ENCODE peak calls at places on chromosomes 2 and 18, in ten cellular contexts. J is ascending aorta; D is adrenal gland; E is HCT116; K is CD8-positive, alpha-beta memory T cell; L is left ventricle myocardium inferior; N is SJSA1; O is brain microvascular endothelial cell; F is thoracic aorta; Y is stomach. B is an unnamed sample.
A peak's percentile ranks its signal among the peaks of the same experiment; 100 is the strongest.

GRCh38 chr2:150697596-150697995 is 210.1 kb upstream of the RND3 start:
- DNase-seq in J (no peak), D (no peak), E (no peak), K (no peak), L (no peak), N (no peak), O (no peak), F (no peak), Y (no peak), B (no peak)

GRCh38 chr2:120347387-120348010 is 1.6 kb downstream of the INHBB start:
- DNase-seq in J (no peak), D (no peak), E (no peak), K (no peak), L (no peak), N (no peak), O (no peak), F (no peak), Y (no peak), B (no peak)

GRCh38 chr2:138244400-138245001 is 257.1 kb upstream of the SPOPL start:
- DNase-seq in J (no peak), D (no peak), E (no peak), K (no peak), L (no peak), N (no peak), O (peak; percentile 27), F (no peak), Y (no peak), B (peak; percentile 7)

GRCh38 chr2:26000561-26001211 is 18.4 kb upstream of the KIF3C start:
- DNase-seq in J (peak; percentile 81), D (peak; percentile 31), E (no peak), K (no peak), L (no peak), N (no peak), O (no peak), F (peak; percentile 37), Y (peak; percentile 54), B (peak; percentile 37)

GRCh38 chr2:2328847-2329246 is 2.2 kb downstream of the MYT1L start:
- DNase-seq in J (no peak), D (no peak), E (no peak), K (no peak), L (no peak), N (no peak), O (peak; percentile 11), F (no peak), Y (no peak), B (peak; percentile 3)

GRCh38 chr2:216146573-216146972 is 37.4 kb downstream of the XRCC5 start:
- DNase-seq in J (no peak), D (no peak), E (no peak), K (no peak), L (no peak), N (no peak), O (no peak), F (no peak), Y (no peak), B (no peak)

GRCh38 chr2:233519787-233520611 is 46.6 kb downstream of the USP40 start:
- DNase-seq in J (no peak), D (no peak), E (no peak), K (no peak), L (no peak), N (no peak), O (no peak), F (no peak), Y (no peak), B (peak; percentile 36)

GRCh38 chr18:8952796-8953760 is 149.4 kb upstream of the NDUFV2 start:
- DNase-seq in J (no peak), D (no peak), E (no peak), K (no peak), L (no peak), N (no peak), O (peak; percentile 71), F (no peak), Y (no peak), B (no peak)

GRCh38 chr2:202542142-202542541 is 92.6 kb upstream of the FAM117B start:
- DNase-seq in J (no peak), D (no peak), E (no peak), K (no peak), L (no peak), N (no peak), O (no peak), F (no peak), Y (no peak), B (no peak)

GRCh38 chr2:58137856-58138255 is 91.2 kb downstream of the VRK2 start:
- DNase-seq in J (no peak), D (no peak), E (no peak), K (no peak), L (no peak), N (no peak), O (no peak), F (no peak), Y (no peak), B (no peak)

GRCh38 chr2:69250981-69251380 is 136.0 kb downstream of the GFPT1 start:
- DNase-seq in J (no peak), D (no peak), E (no peak), K (no peak), L (no peak), N (no peak), O (no peak), F (no peak), Y (no peak), B (no peak)

GRCh38 chr18:74631242-74632087 is 33.8 kb downstream of the ZNF407 start:
- DNase-seq in J (no peak), D (no peak), E (no peak), K (no peak), L (no peak), N (no peak), O (peak; percentile 47), F (no peak), Y (no peak), B (no peak)

GRCh38 chr2:65708129-65708528 is 275.7 kb upstream of the SPRED2 start:
- DNase-seq in J (no peak), D (no peak), E (no peak), K (no peak), L (no peak), N (peak; percentile 69), O (no peak), F (no peak), Y (no peak), B (no peak)

GRCh38 chr18:30440351-30440750 is 602.2 kb downstream of the DSC3 start:
- DNase-seq in J (no peak), D (no peak), E (no peak), K (no peak), L (no peak), N (no peak), O (no peak), F (no peak), Y (no peak), B (no peak)

GRCh38 chr2:112713585-112713925 is 7.3 kb upstream of the NT5DC4 start:
- DNase-seq in J (no peak), D (no peak), E (no peak), K (no peak), L (no peak), N (peak; percentile 36), O (no peak), F (no peak), Y (no peak), B (no peak)
- H3K27ac ChIP-seq in J (no peak overlapping the region), D (no peak overlapping the region), E (no peak overlapping the region), K (no peak overlapping the region), L (no peak overlapping the region), N (no peak overlapping the region), O (peak overlapping the region; percentile 56), F (no peak overlapping the region), Y (no peak overlapping the region), B (no peak overlapping the region)

GRCh38 chr2:238231251-238231793 is 8.5 kb downstream of the HES6 start:
- DNase-seq in J (peak; percentile 86), D (peak; percentile 82), E (no peak), K (peak; percentile 71), L (peak; percentile 74), N (no peak), O (peak; percentile 54), F (no peak), Y (peak; percentile 75), B (peak; percentile 39)
- H3K4me3 ChIP-seq in J (peak overlapping the region; percentile 38), D (peak overlapping the region; percentile 67), E (no peak overlapping the region), K (peak overlapping the region; percentile 52), L (peak overlapping the region; percentile 66), N (no peak overlapping the region), O (peak overlapping the region; percentile 54), F (peak overlapping the region; percentile 82), Y (peak overlapping the region; percentile 59), B (peak overlapping the region; percentile 29)

GRCh38 chr18:51028201-51028805 is 1.7 kb upstream of the SMAD4 start:
- DNase-seq in J (no peak), D (no peak), E (peak; percentile 16), K (no peak), L (no peak), N (no peak), O (no peak), F (no peak), Y (no peak), B (peak; percentile 48)

GRCh38 chr18:51029694-51030536 is at the start of gene SMAD4:
- DNase-seq in J (peak; percentile 98), D (peak; percentile 98), E (peak; percentile 86), K (peak; percentile 98), L (peak; percentile 96), N (peak; percentile 97), O (peak; percentile 95), F (peak; percentile 85), Y (peak; percentile 97), B (peak; percentile 96)

GRCh38 chr18:51032193-51032592 is 2.2 kb downstream of the SMAD4 start:
- DNase-seq in J (no peak), D (no peak), E (no peak), K (no peak), L (no peak), N (no peak), O (no peak), F (no peak), Y (no peak), B (no peak)

GRCh38 chr18:51029378-51029693 is 677 bp upstream of the SMAD4 start:
- DNase-seq in J (no peak), D (no peak), E (no peak), K (no peak), L (no peak), N (no peak), O (no peak), F (no peak), Y (no peak), B (no peak)

GRCh38 chr18:51030537-51031258 is 685 bp downstream of the SMAD4 start:
- DNase-seq in J (peak; percentile 82), D (peak; percentile 80), E (no peak), K (peak; percentile 61), L (peak; percentile 78), N (peak; percentile 59), O (peak; percentile 18), F (no peak), Y (peak; percentile 76), B (peak; percentile 72)
- H3K27ac ChIP-seq in J (peak overlapping the region; percentile 92), D (peak overlapping the region; percentile 99), E (peak overlapping the region; percentile 98), K (peak overlapping the region; percentile 75), L (peak overlapping the region; percentile 99), N (peak overlapping the region; percentile 95), O (peak overlapping the region; percentile 94), F (peak overlapping the region; percentile 93), Y (peak overlapping the region; percentile 100), B (peak overlapping the region; percentile 99)

DNA sequence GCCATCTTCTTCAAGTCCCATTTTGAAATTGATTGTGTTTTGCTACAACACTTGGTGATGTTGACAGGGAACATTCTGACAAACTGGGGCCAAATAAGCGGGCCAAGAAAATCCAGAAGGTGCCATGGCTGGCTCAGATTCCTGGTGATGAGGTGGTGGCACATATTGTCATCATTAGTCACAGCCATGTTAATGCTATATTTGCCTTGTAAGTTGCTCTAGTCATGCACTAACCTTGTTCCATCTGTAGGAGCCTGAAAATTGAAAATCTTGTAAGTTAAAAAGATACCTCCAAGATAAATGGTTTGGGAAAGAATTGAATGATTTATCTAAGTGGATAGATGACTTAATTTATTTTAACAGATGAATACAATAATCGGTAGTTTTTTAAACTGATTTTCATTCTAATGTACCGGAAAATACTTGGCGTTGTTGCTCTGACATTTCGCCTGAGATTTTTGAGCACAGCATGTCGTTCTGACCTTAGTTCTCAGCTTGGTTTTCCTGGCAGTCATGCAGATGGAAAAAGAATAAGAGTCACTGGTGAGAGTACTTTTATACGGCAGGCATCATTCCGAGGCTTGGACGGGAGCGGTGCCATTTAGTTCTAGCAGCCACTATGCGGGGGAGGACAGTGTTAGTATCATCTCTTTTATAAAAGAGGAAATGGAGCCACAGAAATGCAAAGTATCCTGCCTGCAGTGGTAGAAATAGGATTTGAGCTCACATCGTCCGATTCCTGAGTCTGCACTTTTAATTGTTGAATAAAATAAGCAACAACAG is 133.9 kb downstream of the ZNF532 start:
- DNase-seq in J (peak; percentile 91), D (no peak), E (no peak), K (no peak), L (peak; percentile 72), N (peak; percentile 60), O (peak; percentile 68), F (peak; percentile 61), Y (no peak), B (no peak)
- H3K4me3 ChIP-seq in J (no peak overlapping the region), D (no peak overlapping the region), E (no peak overlapping the region), K (no peak overlapping the region), L (peak overlapping the region; percentile 38), N (peak overlapping the region; percentile 1), O (peak overlapping the region; percentile 20), F (peak overlapping the region; percentile 44), Y (no peak overlapping the region), B (no peak overlapping the region)